ENCODE peak calls at places on chromosome 9, in nine cellular contexts. One of them, this sample, is unnamed.

GRCh38 chr9:121819511-121820231 is 168.2 kb downstream of the DAB2IP start:
- DNase-seq in iris pigment epithelial cell: peak
- DNase-seq in omental fat pad: no peak
- DNase-seq in NCI-H510A: no peak
- DNase-seq in CD8-positive, alpha-beta T cell: no peak
- DNase-seq in choroid plexus epithelial cell: peak
- DNase-seq in H7: peak
- DNase-seq in dorsolateral prefrontal cortex: no peak
- DNase-seq in HT-29: no peak
- DNase-seq in this sample: no peak

GRCh38 chr9:7246917-7247538 is 489.3 kb downstream of the KDM4C start:
- DNase-seq in iris pigment epithelial cell: no peak
- DNase-seq in omental fat pad: no peak
- DNase-seq in NCI-H510A: no peak
- DNase-seq in CD8-positive, alpha-beta T cell: no peak
- DNase-seq in choroid plexus epithelial cell: no peak
- DNase-seq in H7: no peak
- DNase-seq in dorsolateral prefrontal cortex: no peak
- DNase-seq in HT-29: no peak
- DNase-seq in this sample: no peak

GRCh38 chr9:83623634-83623991 is 670 bp downstream of the IDNK start:
- DNase-seq in iris pigment epithelial cell: no peak
- DNase-seq in omental fat pad: no peak
- DNase-seq in NCI-H510A: no peak
- DNase-seq in CD8-positive, alpha-beta T cell: no peak
- DNase-seq in choroid plexus epithelial cell: no peak
- DNase-seq in H7: no peak
- DNase-seq in dorsolateral prefrontal cortex: no peak
- DNase-seq in HT-29: peak
- DNase-seq in this sample: no peak

GRCh38 chr9:83714316-83714715 is 6.6 kb upstream of the UBQLN1 start:
- DNase-seq in iris pigment epithelial cell: no peak
- DNase-seq in omental fat pad: no peak
- DNase-seq in NCI-H510A: no peak
- DNase-seq in CD8-positive, alpha-beta T cell: no peak
- DNase-seq in choroid plexus epithelial cell: peak
- DNase-seq in H7: no peak
- DNase-seq in dorsolateral prefrontal cortex: no peak
- DNase-seq in HT-29: no peak
- DNase-seq in this sample: no peak

GRCh38 chr9:123678878-123679329 is 251.0 kb downstream of the DENND1A start:
- DNase-seq in iris pigment epithelial cell: peak
- DNase-seq in omental fat pad: no peak
- DNase-seq in NCI-H510A: no peak
- DNase-seq in CD8-positive, alpha-beta T cell: no peak
- DNase-seq in choroid plexus epithelial cell: peak
- DNase-seq in H7: no peak
- DNase-seq in dorsolateral prefrontal cortex: no peak
- DNase-seq in HT-29: no peak
- DNase-seq in this sample: no peak

GRCh38 chr9:71854811-71855210 is 56.2 kb downstream of the ABHD17B start:
- DNase-seq in iris pigment epithelial cell: no peak
- DNase-seq in omental fat pad: no peak
- DNase-seq in NCI-H510A: no peak
- DNase-seq in CD8-positive, alpha-beta T cell: no peak
- DNase-seq in choroid plexus epithelial cell: no peak
- DNase-seq in H7: no peak
- DNase-seq in dorsolateral prefrontal cortex: no peak
- DNase-seq in HT-29: no peak
- DNase-seq in this sample: no peak

GRCh38 chr9:5402217-5402616 is 35.5 kb downstream of the PLGRKT start:
- DNase-seq in iris pigment epithelial cell: no peak
- DNase-seq in omental fat pad: no peak
- DNase-seq in NCI-H510A: no peak
- DNase-seq in CD8-positive, alpha-beta T cell: no peak
- DNase-seq in choroid plexus epithelial cell: no peak
- DNase-seq in H7: no peak
- DNase-seq in dorsolateral prefrontal cortex: no peak
- DNase-seq in HT-29: no peak
- DNase-seq in this sample: no peak

GRCh38 chr9:75891277-75892167 is 1.0 kb downstream of the PCSK5 start:
- DNase-seq in iris pigment epithelial cell: no peak
- DNase-seq in omental fat pad: peak
- DNase-seq in NCI-H510A: no peak
- DNase-seq in CD8-positive, alpha-beta T cell: peak
- DNase-seq in choroid plexus epithelial cell: peak
- DNase-seq in H7: peak
- DNase-seq in dorsolateral prefrontal cortex: peak
- DNase-seq in HT-29: peak
- DNase-seq in this sample: no peak

GRCh38 chr9:126474201-126474765 is 139.4 kb upstream of the LMX1B start:
- DNase-seq in iris pigment epithelial cell: peak
- DNase-seq in omental fat pad: no peak
- DNase-seq in NCI-H510A: no peak
- DNase-seq in CD8-positive, alpha-beta T cell: no peak
- DNase-seq in choroid plexus epithelial cell: peak
- DNase-seq in H7: no peak
- DNase-seq in dorsolateral prefrontal cortex: no peak
- DNase-seq in HT-29: no peak
- DNase-seq in this sample: no peak

GRCh38 chr9:6757988-6758417 is 230 bp downstream of the KDM4C start:
- DNase-seq in iris pigment epithelial cell: no peak
- DNase-seq in omental fat pad: peak
- DNase-seq in NCI-H510A: no peak
- DNase-seq in CD8-positive, alpha-beta T cell: no peak
- DNase-seq in choroid plexus epithelial cell: no peak
- DNase-seq in H7: peak
- DNase-seq in dorsolateral prefrontal cortex: no peak
- DNase-seq in HT-29: no peak
- DNase-seq in this sample: no peak

GRCh38 chr9:71764438-71764837 is 3.9 kb downstream of the CEMIP2 start:
- DNase-seq in iris pigment epithelial cell: no peak
- DNase-seq in omental fat pad: no peak
- DNase-seq in NCI-H510A: no peak
- DNase-seq in CD8-positive, alpha-beta T cell: no peak
- DNase-seq in choroid plexus epithelial cell: no peak
- DNase-seq in H7: no peak
- DNase-seq in dorsolateral prefrontal cortex: no peak
- DNase-seq in HT-29: no peak
- DNase-seq in this sample: no peak